ENCODE peak calls at places on chromosomes 6 and 20, in nine cellular contexts. I, Q, U, F, H, A, G, L and M are unnamed samples.
A peak's percentile ranks its signal among the peaks of the same experiment; 100 is the strongest.

GRCh38 chr6:127404133-127404532 is 55.1 kb downstream of the KIAA0408 start:
- DNase-seq in L (peak; percentile 23), A (no peak), U (no peak), H (no peak), Q (no peak), F (no peak), I (no peak), G (no peak), M (no peak)

GRCh38 chr6:13613029-13613594 is 2.0 kb upstream of the NOL7 start:
- DNase-seq in I (no peak), L (no peak), H (no peak), U (no peak), F (no peak), A (no peak), G (no peak), Q (no peak), M (no peak)

GRCh38 chr6:49849121-49849907 is 17.0 kb downstream of the CRISP1 start:
- DNase-seq in H (no peak), A (peak; percentile 67), U (peak; percentile 57), F (peak; percentile 12), G (no peak), L (peak; percentile 36), I (peak; percentile 62), Q (peak; percentile 83), M (no peak)

GRCh38 chr6:145508107-145508506 is 227.2 kb downstream of the EPM2A start:
- DNase-seq in U (no peak), Q (peak; percentile 23), A (peak; percentile 2), F (no peak), L (no peak), G (no peak), H (no peak), I (no peak), M (no peak)

GRCh38 chr6:100673641-100674040 is 207.5 kb downstream of the ASCC3 start:
- DNase-seq in A (no peak), Q (no peak), G (no peak), I (no peak), U (no peak), L (no peak), F (no peak), H (no peak), M (no peak)

GRCh38 chr6:27188885-27189418 is 58.5 kb upstream of the PRSS16 start:
- DNase-seq in Q (peak; percentile 87), A (peak; percentile 88), L (peak; percentile 66), F (peak; percentile 54), I (peak; percentile 83), H (peak; percentile 59), U (peak; percentile 79), G (peak; percentile 36), M (no peak)

GRCh38 chr20:22389836-22390542 is 194.4 kb downstream of the FOXA2 start:
- DNase-seq in I (no peak), L (no peak), U (no peak), F (no peak), H (no peak), Q (no peak), G (peak; percentile 51), A (peak; percentile 14), M (no peak)

GRCh38 chr20:3777726-3778629 is 3.3 kb downstream of the SPEF1 start:
- DNase-seq in H (peak; percentile 65), I (no peak), U (peak; percentile 6), G (peak; percentile 55), A (peak; percentile 54), Q (peak; percentile 79), L (peak; percentile 62), F (no peak), M (peak; percentile 52)

GRCh38 chr6:108874470-108875160 is 26.4 kb downstream of the ARMC2 start:
- DNase-seq in U (peak; percentile 18), Q (no peak), H (no peak), L (peak; percentile 69), G (no peak), A (peak; percentile 82), I (peak; percentile 85), F (no peak), M (no peak)

GRCh38 chr6:91781946-91782345 is 1195.1 kb upstream of the MAP3K7 start:
- DNase-seq in I (no peak), A (no peak), Q (peak; percentile 24), H (peak; percentile 17), G (no peak), U (no peak), L (no peak), F (no peak), M (no peak)

GRCh38 chr20:59780494-59781185 is 152.8 kb downstream of the SYCP2 start:
- DNase-seq in G (no peak), A (no peak), L (no peak), I (no peak), Q (no peak), H (no peak), F (no peak), U (no peak), M (no peak)

GRCh38 chr20:25565578-25566157 is 19.7 kb downstream of the NINL start:
- DNase-seq in U (no peak), F (no peak), G (no peak), L (no peak), H (no peak), I (no peak), Q (no peak), A (peak; percentile 15), M (no peak)

GRCh38 chr20:58628491-58629212 is 22.4 kb upstream of the STX16 start:
- DNase-seq in U (no peak), I (no peak), L (no peak), H (no peak), G (no peak), Q (no peak), F (no peak), A (no peak), M (no peak)
- TF ChIP-seq CTCF in U (peak; percentile 31), I (peak; percentile 6), L (no peak), H (no peak), G (no peak), Q (no peak), F (no peak), A (no peak), M (no peak)

GRCh38 chr20:54102543-54102942 is 32.1 kb upstream of the BCAS1 start:
- DNase-seq in G (no peak), U (no peak), Q (no peak), L (no peak), A (no peak), F (no peak), I (no peak), H (no peak), M (no peak)

GRCh38 chr20:54103067-54103761 is 32.8 kb upstream of the BCAS1 start:
- DNase-seq in L (peak; percentile 69), Q (peak; percentile 80), I (peak; percentile 72), U (peak; percentile 68), G (no peak), F (no peak), A (peak; percentile 72), H (peak; percentile 55), M (peak; percentile 46)

GRCh38 chr20:54106162-54106561 is 35.8 kb upstream of the BCAS1 start:
- DNase-seq in G (no peak), I (no peak), Q (no peak), L (no peak), U (no peak), F (no peak), A (no peak), H (no peak), M (no peak)

GRCh38 chr20:54105653-54106052 is 35.3 kb upstream of the BCAS1 start:
- DNase-seq in U (no peak), F (no peak), H (no peak), L (no peak), Q (no peak), G (no peak), I (no peak), A (peak; percentile 20), M (no peak)

DNA sequence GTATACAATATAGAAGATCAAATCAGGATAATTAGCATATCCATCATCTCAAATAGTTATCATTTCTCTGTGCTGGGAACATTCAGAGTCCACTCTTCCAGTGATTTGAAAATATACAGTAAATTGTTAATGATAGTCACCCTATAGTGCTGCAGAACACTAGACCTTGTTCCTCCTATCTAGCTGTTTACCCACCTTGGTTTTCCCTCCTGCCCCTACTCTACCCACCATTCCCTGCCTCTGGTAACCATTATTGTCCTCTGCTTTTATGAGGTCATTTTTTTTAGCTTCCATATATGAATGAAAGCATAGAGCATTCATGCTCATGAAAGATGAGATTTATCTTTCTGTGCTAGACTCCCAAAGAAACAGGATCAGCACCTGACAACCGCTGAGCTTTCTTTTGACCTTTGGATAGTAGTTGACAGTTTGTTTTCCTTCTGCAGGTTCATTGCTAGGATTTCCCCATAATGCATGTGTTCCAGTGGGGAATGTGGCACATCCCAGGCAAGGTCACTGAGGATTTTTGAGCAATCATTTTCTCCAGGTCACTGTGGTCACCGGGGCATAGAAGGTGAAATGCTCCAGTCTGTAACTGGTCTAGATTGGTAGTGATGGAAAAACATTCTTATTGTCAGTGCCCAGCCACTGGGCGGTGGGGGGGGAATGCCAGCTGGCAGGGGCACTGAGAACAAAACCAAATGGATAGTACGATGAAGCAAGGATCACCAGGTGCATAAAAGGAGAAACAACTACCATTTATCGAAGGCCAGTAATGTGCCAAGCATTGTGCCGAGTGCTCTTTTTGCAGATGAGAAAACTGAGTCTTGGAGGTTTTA is 33.6 kb upstream of the BCAS1 start:
- DNase-seq in U (no peak), A (no peak), Q (no peak), G (no peak), H (no peak), I (no peak), L (no peak), F (no peak), M (no peak)
- TF ChIP-seq CTCF in U (peak; percentile 56), A (no peak), Q (no peak), G (no peak), H (no peak), I (no peak), L (no peak), F (no peak), M (no peak)

DNA sequence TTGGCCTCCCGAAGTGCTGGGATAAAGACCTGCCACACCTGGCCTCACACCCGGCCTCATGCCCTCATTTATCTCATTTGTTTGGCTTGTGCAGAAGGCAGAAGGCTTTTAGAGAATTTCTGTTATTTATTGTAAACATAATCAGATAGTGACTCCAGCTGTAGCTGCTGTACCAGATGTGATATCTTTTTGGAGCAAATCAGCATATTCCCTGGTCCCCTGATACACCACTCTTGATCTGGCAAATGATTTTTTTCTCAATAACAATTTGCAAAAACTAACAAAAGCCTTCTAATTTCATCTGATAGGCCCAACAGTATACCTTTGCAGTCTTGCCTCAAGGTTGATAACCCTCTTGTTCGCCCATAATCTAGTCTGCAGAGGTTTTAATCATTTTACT is 26.5 kb upstream of the TULP1 start:
- DNase-seq in F (no peak), G (no peak), Q (no peak), L (no peak), A (no peak), H (no peak), I (no peak), U (no peak), M (no peak)
- TF ChIP-seq CTCF in F (no peak), G (no peak), Q (no peak), L (no peak), A (no peak), H (no peak), I (no peak), U (no peak), M (no peak)

DNA sequence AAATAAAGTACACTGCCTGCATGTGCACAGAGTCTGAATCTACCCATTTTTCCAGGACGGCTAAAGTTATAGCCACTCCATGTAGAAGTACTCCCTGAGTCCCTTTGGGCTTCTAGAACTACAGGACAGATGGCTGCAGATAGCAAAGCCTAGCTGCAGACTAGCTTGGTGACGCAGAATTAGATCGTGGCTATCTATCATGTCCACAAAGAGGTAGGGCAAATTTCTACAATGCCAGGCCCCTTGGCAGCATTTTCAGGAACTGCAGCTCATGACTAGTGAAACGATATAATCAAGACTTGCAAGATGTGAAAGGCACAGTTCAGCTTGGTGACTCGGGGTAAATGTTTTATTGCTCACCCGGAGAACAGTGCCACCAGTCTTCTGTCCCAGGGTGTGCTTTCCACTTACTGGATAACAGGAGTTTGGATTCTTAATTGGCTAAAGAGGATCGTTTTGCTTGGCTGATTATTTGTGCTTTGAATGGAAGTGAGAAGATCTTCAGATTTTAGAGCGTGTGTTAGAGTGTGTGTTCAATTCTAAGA is 108.7 kb upstream of the LY86 start:
- DNase-seq in A (no peak), U (no peak), I (no peak), G (no peak), Q (no peak), F (no peak), L (no peak), H (no peak), M (no peak)
- TF ChIP-seq CTCF in A (no peak), U (no peak), I (no peak), G (no peak), Q (no peak), F (no peak), L (no peak), H (no peak), M (no peak)